ENCODE peak calls at places on chromosomes 11 and 22, in ten cellular contexts. L, W, B, T, J, C, S, F, Y and N are unnamed samples.
A peak's percentile ranks its signal among the peaks of the same experiment; 100 is the strongest.

GRCh38 chr11:80365315-80365714 is 924.5 kb upstream of the TENM4 start:
- DNase-seq in L (no peak), W (no peak), B (no peak), T (no peak), J (no peak), C (no peak), S (no peak), F (no peak), Y (no peak), N (no peak)

GRCh38 chr11:44539971-44540370 is 25.5 kb upstream of the CD82 start:
- DNase-seq in L (no peak), W (no peak), B (no peak), T (no peak), J (no peak), C (no peak), S (no peak), F (no peak), Y (no peak), N (no peak)

GRCh38 chr22:27747396-27748256 is 53.9 kb downstream of the MN1 start:
- DNase-seq in L (no peak), W (no peak), B (no peak), T (no peak), J (no peak), C (no peak), S (peak; percentile 57), F (no peak), Y (no peak), N (no peak)

GRCh38 chr11:96614846-96615245 is 225.0 kb downstream of the JRKL start:
- DNase-seq in L (no peak), W (no peak), B (no peak), T (no peak), J (no peak), C (no peak), S (no peak), F (no peak), Y (no peak), N (no peak)

GRCh38 chr22:46135611-46136538 is 14.5 kb upstream of the PPARA start:
- DNase-seq in L (peak; percentile 56), W (no peak), B (peak; percentile 26), T (no peak), J (no peak), C (no peak), S (no peak), F (no peak), Y (no peak), N (no peak)

GRCh38 chr22:38572065-38572464 is 2.1 kb upstream of the DMC1 start:
- DNase-seq in L (no peak), W (no peak), B (no peak), T (no peak), J (no peak), C (peak; percentile 32), S (no peak), F (no peak), Y (peak; percentile 62), N (no peak)

GRCh38 chr11:130462101-130462885 is 13.8 kb downstream of the ADAMTS15 start:
- DNase-seq in L (no peak), W (no peak), B (no peak), T (no peak), J (no peak), C (no peak), S (no peak), F (no peak), Y (no peak), N (no peak)

GRCh38 chr22:23227380-23227779 is 47.1 kb downstream of the BCR start:
- DNase-seq in L (peak; percentile 16), W (no peak), B (no peak), T (no peak), J (no peak), C (no peak), S (no peak), F (no peak), Y (no peak), N (no peak)

GRCh38 chr11:76807206-76807875 is 24.2 kb downstream of the TSKU start:
- DNase-seq in L (peak; percentile 92), W (no peak), B (peak; percentile 85), T (peak; percentile 90), J (peak; percentile 90), C (peak; percentile 84), S (peak; percentile 91), F (peak; percentile 92), Y (peak; percentile 69), N (peak; percentile 86)

GRCh38 chr22:37233751-37234631 is 10.1 kb downstream of the RAC2 start:
- DNase-seq in L (peak; percentile 79), W (no peak), B (no peak), T (no peak), J (no peak), C (no peak), S (no peak), F (no peak), Y (no peak), N (no peak)

GRCh38 chr22:49942565-49943404 is 17.8 kb upstream of the PIM3 start:
- DNase-seq in L (no peak), W (no peak), B (no peak), T (no peak), J (no peak), C (no peak), S (no peak), F (no peak), Y (no peak), N (no peak)

GRCh38 chr22:47295226-47295901 is 532.9 kb downstream of the TBC1D22A start:
- DNase-seq in L (no peak), W (no peak), B (no peak), T (peak; percentile 81), J (peak; percentile 17), C (no peak), S (peak; percentile 44), F (no peak), Y (no peak), N (no peak)

GRCh38 chr11:46060013-46060412 is 61.2 kb downstream of the PHF21A start:
- DNase-seq in L (no peak), W (no peak), B (no peak), T (no peak), J (no peak), C (no peak), S (no peak), F (no peak), Y (no peak), N (no peak)

GRCh38 chr22:40058265-40058664 is 63.5 kb downstream of the FAM83F start:
- DNase-seq in L (no peak), W (no peak), B (no peak), T (no peak), J (no peak), C (no peak), S (no peak), F (no peak), Y (no peak), N (no peak)

GRCh38 chr11:121769191-121769590 is 316.4 kb upstream of the SORL1-AS1 start:
- DNase-seq in L (no peak), W (no peak), B (no peak), T (no peak), J (no peak), C (no peak), S (no peak), F (no peak), Y (no peak), N (no peak)

GRCh38 chr11:69372589-69373250 is 78.8 kb downstream of the MYEOV start:
- DNase-seq in L (peak; percentile 47), W (no peak), B (no peak), T (no peak), J (peak; percentile 21), C (peak; percentile 4), S (no peak), F (no peak), Y (no peak), N (no peak)

GRCh38 chr22:17871726-17872458 is 97.6 kb upstream of the BID start:
- DNase-seq in L (peak; percentile 54), W (no peak), B (no peak), T (no peak), J (no peak), C (no peak), S (no peak), F (no peak), Y (no peak), N (no peak)

GRCh38 chr11:122102426-122102825 is 13.6 kb downstream of the BLID start:
- DNase-seq in L (no peak), W (no peak), B (no peak), T (no peak), J (no peak), C (no peak), S (no peak), F (no peak), Y (peak; percentile 54), N (no peak)

DNA sequence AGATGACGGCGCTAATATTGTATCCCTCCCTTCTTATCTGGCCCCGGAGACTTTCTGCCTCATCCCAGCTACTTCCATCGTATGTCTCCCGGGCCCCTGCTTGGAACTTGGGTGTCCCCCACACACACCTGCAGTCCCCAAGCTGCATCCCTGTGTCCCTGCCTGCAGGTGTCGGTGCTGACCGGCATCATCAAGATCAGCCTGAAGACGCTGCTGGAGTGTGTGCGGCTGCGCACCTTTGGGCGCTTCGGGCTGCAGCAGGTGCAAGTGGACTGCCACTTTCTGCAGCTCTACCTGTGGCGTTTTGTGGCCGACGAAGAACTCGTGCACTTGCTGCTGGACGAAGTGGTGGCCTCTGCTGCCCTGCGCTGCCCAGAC is 524 bp upstream of the TM7SF2 start:
- DNase-seq in L (no peak), W (no peak), B (no peak), T (no peak), J (no peak), C (no peak), S (no peak), F (no peak), Y (no peak), N (no peak)
- H3K4me3 ChIP-seq in L (peak overlapping the region; percentile 61), W (peak overlapping the region; percentile 70), B (peak overlapping the region; percentile 62), T (no peak overlapping the region), J (peak overlapping the region; percentile 55), C (peak overlapping the region; percentile 64), S (no peak overlapping the region), F (no peak overlapping the region), Y (no peak overlapping the region), N (no peak overlapping the region)

DNA sequence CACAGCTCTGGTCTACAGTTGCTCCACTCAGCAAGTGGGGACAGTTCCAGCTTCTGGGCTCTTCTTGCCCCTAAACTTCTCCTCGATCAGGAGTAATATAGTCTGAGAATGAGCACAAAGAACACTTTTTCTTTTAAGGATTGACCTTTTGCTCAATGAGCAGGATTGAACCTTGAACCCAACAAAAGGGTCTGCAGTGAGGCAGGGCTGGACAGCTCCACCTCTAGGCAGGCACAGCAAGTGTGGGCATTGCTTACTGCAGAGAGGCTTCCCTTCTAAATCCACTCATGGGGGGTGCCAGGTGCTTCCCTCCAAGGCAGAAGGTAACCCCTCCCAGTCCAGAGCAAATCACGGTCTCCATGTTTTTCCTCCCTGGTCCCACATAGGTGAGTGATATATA is 279.5 kb downstream of the ST3GAL4 start:
- DNase-seq in L (no peak), W (no peak), B (no peak), T (no peak), J (no peak), C (no peak), S (no peak), F (no peak), Y (no peak), N (no peak)
- TF ChIP-seq POLR2A in L (no peak), W (no peak), B (no peak), T (no peak), J (no peak), C (no peak), S (no peak), F (no peak), Y (no peak), N (no peak)

GRCh38 chr11:30002157-30002556 is 14.7 kb downstream of the KCNA4 start:
- DNase-seq in L (no peak), W (no peak), B (no peak), T (no peak), J (no peak), C (no peak), S (no peak), F (no peak), Y (no peak), N (no peak)
- H3K27ac ChIP-seq in L (no peak overlapping the region), W (no peak overlapping the region), B (no peak overlapping the region), T (no peak overlapping the region), J (no peak overlapping the region), C (no peak overlapping the region), S (no peak overlapping the region), F (no peak overlapping the region), Y (no peak overlapping the region), N (no peak overlapping the region)

GRCh38 chr11:66072518-66072917 is 2.4 kb downstream of the PACS1 start:
- DNase-seq in L (no peak), W (no peak), B (no peak), T (no peak), J (no peak), C (no peak), S (no peak), F (no peak), Y (no peak), N (no peak)
- H3K4me3 ChIP-seq in L (peak overlapping the region; percentile 76), W (no peak overlapping the region), B (no peak overlapping the region), T (no peak overlapping the region), J (no peak overlapping the region), C (no peak overlapping the region), S (no peak overlapping the region), F (no peak overlapping the region), Y (no peak overlapping the region), N (no peak overlapping the region)